ENCODE peak calls at places on chromosomes 13 and 19, in six cellular contexts. W is left cardiac atrium, V is activated B cell treated with CpG ODN at 0.5 μM for 24 hours, A is cardiac fibroblast, B is NCI-H1092, D is tibial artery. L is an unnamed sample.

GRCh38 chr13:98524391-98524790 is 52.5 kb downstream of the STK24 start:
- DNase-seq in A (no peak), W (no peak), D (no peak), V (no peak), B (no peak), L (no peak)

GRCh38 chr19:29211562-29212416 is 1.2 kb downstream of the UQCRFS1 start:
- DNase-seq in W (no peak), B (no peak), D (no peak), V (no peak), A (peak; percentile 17), L (no peak)

GRCh38 chr13:65907656-65908441 is 1322.3 kb downstream of the PCDH9 start:
- DNase-seq in W (no peak), V (no peak), A (no peak), B (no peak), D (no peak), L (no peak)

GRCh38 chr13:105333416-105333815 is 1202.0 kb downstream of the EFNB2 start:
- DNase-seq in A (no peak), B (no peak), D (no peak), W (no peak), V (no peak), L (no peak)

GRCh38 chr13:96020155-96020575 is 33.0 kb downstream of the UGGT2 start:
- DNase-seq in A (peak; percentile 84), V (no peak), W (no peak), B (peak; percentile 38), D (no peak), L (peak; percentile 7)

GRCh38 chr19:11987405-11988231 is 22.8 kb downstream of the ZNF763 start:
- DNase-seq in A (peak; percentile 94), D (peak; percentile 99), V (peak; percentile 85), W (peak; percentile 99), B (peak; percentile 89), L (peak; percentile 94)

GRCh38 chr19:1855828-1856255 is 7.5 kb downstream of the KLF16 start:
- DNase-seq in B (no peak), D (no peak), W (no peak), A (peak; percentile 39), V (no peak), L (no peak)

GRCh38 chr19:8438236-8438635 is 6.5 kb upstream of the HNRNPM start:
- DNase-seq in A (no peak), W (no peak), D (peak; percentile 37), B (no peak), V (no peak), L (no peak)

GRCh38 chr13:97191615-97192014 is 30.5 kb upstream of the MBNL2 start:
- DNase-seq in W (no peak), V (no peak), B (no peak), D (no peak), A (no peak), L (peak; percentile 3)

GRCh38 chr19:39684283-39684682 is 20.0 kb upstream of the LGALS14 start:
- DNase-seq in W (no peak), B (no peak), D (no peak), A (no peak), V (no peak), L (no peak)

GRCh38 chr13:98599502-98600328 is 22.8 kb upstream of the STK24 start:
- DNase-seq in V (no peak), A (peak; percentile 22), B (no peak), D (no peak), W (no peak), L (no peak)

GRCh38 chr13:99656843-99657506 is 155.7 kb downstream of the TM9SF2 start:
- DNase-seq in V (no peak), B (no peak), D (no peak), A (no peak), W (no peak), L (no peak)

GRCh38 chr13:35984776-35985453 is 146.3 kb downstream of the DCLK1 start:
- DNase-seq in B (peak; percentile 74), V (no peak), W (no peak), D (no peak), A (no peak), L (no peak)

GRCh38 chr13:98984118-98984517 is 6.3 kb upstream of the DOCK9 start:
- DNase-seq in V (no peak), W (no peak), D (no peak), A (no peak), B (no peak), L (no peak)

GRCh38 chr19:11480081-11480926 is 542 bp downstream of the ELAVL3 start:
- DNase-seq in B (peak; percentile 10), W (no peak), D (no peak), V (no peak), A (no peak), L (peak; percentile 34)

GRCh38 chr13:84136582-84136981 is 254.3 kb upstream of the SLITRK1 start:
- DNase-seq in W (no peak), B (no peak), A (no peak), V (no peak), D (no peak), L (no peak)

GRCh38 chr19:4028334-4029246 is 21.1 kb downstream of the PIAS4 start:
- DNase-seq in D (no peak), A (no peak), V (no peak), B (no peak), W (no peak), L (no peak)

GRCh38 chr19:5691930-5692784 is 2.1 kb downstream of the RPL36 start:
- DNase-seq in B (no peak), V (no peak), W (no peak), A (no peak), D (no peak), L (no peak)

GRCh38 chr13:65093352-65093751 is 2136.8 kb downstream of the PCDH9 start:
- DNase-seq in A (no peak), B (no peak), V (no peak), W (no peak), D (no peak), L (no peak)

GRCh38 chr19:45137179-45137761 is 23.5 kb downstream of the NKPD1 start:
- DNase-seq in D (no peak), W (peak; percentile 42), A (peak; percentile 13), B (no peak), V (no peak), L (no peak)

GRCh38 chr19:7550169-7550770 is 14.8 kb downstream of the PNPLA6 start:
- DNase-seq in V (no peak), D (no peak), A (no peak), B (no peak), W (no peak), L (no peak)

GRCh38 chr13:20159646-20160345 is 1.1 kb downstream of the GJA3 start:
- DNase-seq in W (no peak), D (no peak), V (no peak), A (no peak), B (no peak), L (no peak)

GRCh38 chr13:85549819-85550218 is 249.4 kb downstream of the SLITRK6 start:
- DNase-seq in A (no peak), B (no peak), W (no peak), V (no peak), D (no peak), L (no peak)

GRCh38 chr19:17337675-17338439 is 504 bp downstream of the GTPBP3 start:
- DNase-seq in D (no peak), V (no peak), W (no peak), A (no peak), B (no peak), L (no peak)

L was measured in amygdala.